ENCODE peak calls at places on chromosomes 5 and 9, in five cellular contexts. B is GM23338, W is IMR-90, Q is body of pancreas, M is osteoblast. O is an unnamed sample.

GRCh38 chr5:11904270-11904906 is at the start of gene CTNND2:
- DNase-seq in B (peak; percentile 94), W (no peak), Q (peak; percentile 70), M (no peak), O (no peak)

GRCh38 chr9:124894741-124895170 is 32.8 kb downstream of the ARPC5L start:
- DNase-seq in B (peak; percentile 77), W (peak; percentile 55), Q (no peak), M (peak; percentile 32), O (no peak)

GRCh38 chr5:3122216-3122615 is 370.7 kb upstream of the IRX2 start:
- DNase-seq in B (no peak), W (no peak), Q (no peak), M (no peak), O (no peak)

GRCh38 chr5:95986001-95986400 is 24.4 kb upstream of the ELL2 start:
- DNase-seq in B (no peak), W (peak; percentile 12), Q (no peak), M (no peak), O (no peak)

GRCh38 chr5:78221964-78222451 is 72.5 kb downstream of the AP3B1 start:
- DNase-seq in B (peak; percentile 47), W (peak; percentile 4), Q (no peak), M (no peak), O (no peak)

GRCh38 chr5:547086-547924 is 23.1 kb upstream of the SLC9A3 start:
- DNase-seq in B (no peak), W (no peak), Q (peak; percentile 7), M (no peak), O (no peak)

GRCh38 chr5:15500326-15500958 is 462 bp downstream of the FBXL7 start:
- DNase-seq in B (peak; percentile 59), W (peak; percentile 25), Q (no peak), M (peak; percentile 86), O (peak; percentile 81)

GRCh38 chr5:123206618-123207320 is 117.7 kb downstream of the PRDM6 start:
- DNase-seq in B (no peak), W (peak; percentile 65), Q (no peak), M (peak; percentile 38), O (no peak)

GRCh38 chr5:74392698-74393431 is 247.7 kb downstream of the ENC1 start:
- DNase-seq in B (no peak), W (peak; percentile 55), Q (no peak), M (no peak), O (no peak)

GRCh38 chr5:7876867-7877266 is 7.9 kb downstream of the MTRR start:
- DNase-seq in B (no peak), W (peak; percentile 75), Q (no peak), M (peak; percentile 81), O (no peak)

GRCh38 chr5:150295172-150295611 is 5.6 kb upstream of the CAMK2A start:
- DNase-seq in B (no peak), W (peak; percentile 81), Q (peak; percentile 44), M (peak; percentile 94), O (no peak)

GRCh38 chr5:7886849-7887460 is 18.0 kb downstream of the MTRR start:
- DNase-seq in B (peak; percentile 40), W (peak; percentile 72), Q (no peak), M (peak; percentile 55), O (no peak)

GRCh38 chr9:112348257-112348992 is 15.0 kb upstream of the PTBP3 start:
- DNase-seq in B (peak; percentile 64), W (peak; percentile 35), Q (peak; percentile 87), M (peak; percentile 29), O (peak; percentile 80)

GRCh38 chr5:19795218-19795617 is 192.8 kb downstream of the CDH18 start:
- DNase-seq in B (peak; percentile 66), W (peak; percentile 57), Q (no peak), M (no peak), O (no peak)

GRCh38 chr9:224540-225520 is 10.2 kb downstream of the DOCK8 start:
- DNase-seq in B (no peak), W (no peak), Q (no peak), M (no peak), O (no peak)

GRCh38 chr5:115586525-115587146 is 15.6 kb downstream of the TICAM2 start:
- DNase-seq in B (peak; percentile 41), W (peak; percentile 54), Q (no peak), M (no peak), O (no peak)

GRCh38 chr5:80234311-80234948 is 21.4 kb downstream of the SERINC5 start:
- DNase-seq in B (no peak), W (no peak), Q (no peak), M (no peak), O (no peak)

GRCh38 chr5:1216211-1216917 is 8.8 kb upstream of the SLC6A18 start:
- DNase-seq in B (no peak), W (no peak), Q (no peak), M (no peak), O (no peak)

GRCh38 chr5:60960591-60960990 is 15.6 kb downstream of the NDUFAF2 start:
- DNase-seq in B (peak; percentile 55), W (peak; percentile 46), Q (no peak), M (no peak), O (no peak)

GRCh38 chr9:36913393-36914211 is 120.5 kb downstream of the PAX5 start:
- DNase-seq in B (peak; percentile 57), W (no peak), Q (no peak), M (no peak), O (no peak)

GRCh38 chr9:132002827-132003704 is 76.6 kb downstream of the MED27 start:
- DNase-seq in B (no peak), W (no peak), Q (no peak), M (no peak), O (no peak)

GRCh38 chr9:136318111-136318768 is 9.1 kb upstream of the GPSM1 start:
- DNase-seq in B (no peak), W (no peak), Q (no peak), M (no peak), O (no peak)

GRCh38 chr5:172905771-172906170 is 53.5 kb upstream of the RPL26L1 start:
- DNase-seq in B (peak; percentile 30), W (no peak), Q (no peak), M (no peak), O (no peak)

GRCh38 chr9:97740848-97741821 is 44.0 kb upstream of the XPA start:
- DNase-seq in B (peak; percentile 89), W (peak; percentile 62), Q (peak; percentile 69), M (peak; percentile 83), O (peak; percentile 80)

GRCh38 chr5:87136096-87136495 is 131.6 kb upstream of the RASA1 start:
- DNase-seq in B (no peak), W (no peak), Q (no peak), M (no peak), O (no peak)

GRCh38 chr9:80163889-80164288 is 592.1 kb downstream of the TLE4 start:
- DNase-seq in B (no peak), W (no peak), Q (no peak), M (no peak), O (no peak)

GRCh38 chr9:96621619-96622018 is 2.0 kb upstream of the CDC14B start:
- DNase-seq in B (peak; percentile 34), W (peak; percentile 35), Q (no peak), M (peak; percentile 75), O (no peak)
- H3K4me3 ChIP-seq in B (peak overlapping the region; percentile 49), W (no peak overlapping the region), Q (no peak overlapping the region), M (no peak overlapping the region), O (no peak overlapping the region)

GRCh38 chr9:122110100-122110833 is 17.2 kb upstream of the TTLL11 start:
- DNase-seq in B (no peak), W (no peak), Q (no peak), M (peak; percentile 52), O (no peak)
- H3K27ac ChIP-seq in B (no peak overlapping the region), W (no peak overlapping the region), Q (no peak overlapping the region), M (no peak overlapping the region), O (no peak overlapping the region)

GRCh38 chr9:134891713-134892112 is 11.1 kb downstream of the FCN2 start:
- DNase-seq in B (no peak), W (no peak), Q (no peak), M (peak; percentile 60), O (peak; percentile 21)
- TF ChIP-seq CTCF in B (no peak), W (no peak), Q (no peak), M (no peak), O (no peak)

GRCh38 chr5:39217365-39218281 is 1.7 kb downstream of the FYB1 start:
- DNase-seq in B (peak; percentile 92), W (peak; percentile 80), Q (peak; percentile 80), M (peak; percentile 79), O (no peak)
- H3K4me3 ChIP-seq in B (no peak overlapping the region), W (no peak overlapping the region), Q (no peak overlapping the region), M (no peak overlapping the region), O (no peak overlapping the region)

O was measured in coronary artery.